ENCODE peak calls at places on chromosomes 16 and 17, in six cellular contexts. S, B, R, N, M and K are unnamed samples.

GRCh38 chr17:38729886-38730525 is at the start of gene CISD3:
- DNase-seq in S (no peak), B (peak), R (peak), N (peak), M (peak), K (peak)

GRCh38 chr17:19238167-19238505 is 970 bp downstream of the EPN2 start:
- DNase-seq in S (no peak), B (peak), R (peak), N (no peak), M (no peak), K (no peak)

GRCh38 chr16:59463776-59464175 is 729.7 kb upstream of the GOT2 start:
- DNase-seq in S (no peak), B (peak), R (peak), N (no peak), M (no peak), K (no peak)

GRCh38 chr17:83110755-83111154 is 31.3 kb downstream of the METRNL start:
- DNase-seq in S (no peak), B (no peak), R (peak), N (no peak), M (no peak), K (no peak)

GRCh38 chr17:41338961-41339485 is 11.6 kb downstream of the KRT33A start:
- DNase-seq in S (peak), B (no peak), R (no peak), N (no peak), M (no peak), K (no peak)

GRCh38 chr16:74563828-74564263 is 43.1 kb downstream of the GLG1 start:
- DNase-seq in S (no peak), B (no peak), R (no peak), N (peak), M (no peak), K (peak)

GRCh38 chr16:85496145-85496544 is 117.0 kb upstream of the GSE1 start:
- DNase-seq in S (no peak), B (no peak), R (no peak), N (no peak), M (no peak), K (no peak)

GRCh38 chr16:13997933-13998332 is 73.2 kb upstream of the MRTFB start:
- DNase-seq in S (peak), B (no peak), R (peak), N (no peak), M (peak), K (peak)

GRCh38 chr17:39627717-39628516 is 1.2 kb downstream of the PPP1R1B start:
- DNase-seq in S (no peak), B (no peak), R (no peak), N (no peak), M (no peak), K (no peak)

GRCh38 chr17:73232587-73233373 is 28.9 kb downstream of the CPSF4L start:
- DNase-seq in S (no peak), B (peak), R (peak), N (peak), M (no peak), K (peak)

GRCh38 chr17:63096426-63096825 is 130.4 kb downstream of the TANC2 start:
- DNase-seq in S (no peak), B (no peak), R (no peak), N (no peak), M (no peak), K (no peak)

GRCh38 chr17:63153488-63153887 is 187.5 kb downstream of the TANC2 start:
- DNase-seq in S (no peak), B (no peak), R (no peak), N (no peak), M (no peak), K (no peak)

GRCh38 chr17:47278561-47278960 is 24.9 kb downstream of the ITGB3 start:
- DNase-seq in S (no peak), B (no peak), R (no peak), N (no peak), M (no peak), K (no peak)

GRCh38 chr16:27264151-27264550 is 4.4 kb downstream of the NSMCE1 start:
- DNase-seq in S (no peak), B (no peak), R (peak), N (no peak), M (peak), K (no peak)

GRCh38 chr16:49019081-49019633 is 262.5 kb downstream of the CBLN1 start:
- DNase-seq in S (no peak), B (no peak), R (no peak), N (no peak), M (no peak), K (no peak)

GRCh38 chr17:76532072-76532651 is 5.3 kb downstream of the CYGB start:
- DNase-seq in S (no peak), B (no peak), R (no peak), N (no peak), M (peak), K (no peak)

GRCh38 chr17:63697341-63698286 is 2.3 kb downstream of the LIMD2 start:
- DNase-seq in S (peak), B (peak), R (peak), N (peak), M (peak), K (peak)

GRCh38 chr16:87043273-87044030 is 273.7 kb downstream of the C16orf95 start:
- DNase-seq in S (no peak), B (no peak), R (peak), N (no peak), M (no peak), K (no peak)

GRCh38 chr17:19567216-19568015 is 33.8 kb downstream of the SLC47A1 start:
- DNase-seq in S (no peak), B (no peak), R (no peak), N (no peak), M (no peak), K (no peak)

GRCh38 chr16:54510619-54511018 is 224.0 kb upstream of the IRX3 start:
- DNase-seq in S (no peak), B (no peak), R (no peak), N (no peak), M (no peak), K (no peak)

GRCh38 chr16:65044861-65045260 is 77.0 kb downstream of the CDH11 start:
- DNase-seq in S (no peak), B (no peak), R (no peak), N (no peak), M (no peak), K (no peak)

GRCh38 chr17:80112471-80113032 is 11.2 kb downstream of the GAA start:
- DNase-seq in S (no peak), B (no peak), R (no peak), N (peak), M (no peak), K (no peak)

GRCh38 chr17:34714475-34715410 is 135.4 kb downstream of the TMEM132E start:
- DNase-seq in S (no peak), B (no peak), R (no peak), N (no peak), M (no peak), K (no peak)

DNA sequence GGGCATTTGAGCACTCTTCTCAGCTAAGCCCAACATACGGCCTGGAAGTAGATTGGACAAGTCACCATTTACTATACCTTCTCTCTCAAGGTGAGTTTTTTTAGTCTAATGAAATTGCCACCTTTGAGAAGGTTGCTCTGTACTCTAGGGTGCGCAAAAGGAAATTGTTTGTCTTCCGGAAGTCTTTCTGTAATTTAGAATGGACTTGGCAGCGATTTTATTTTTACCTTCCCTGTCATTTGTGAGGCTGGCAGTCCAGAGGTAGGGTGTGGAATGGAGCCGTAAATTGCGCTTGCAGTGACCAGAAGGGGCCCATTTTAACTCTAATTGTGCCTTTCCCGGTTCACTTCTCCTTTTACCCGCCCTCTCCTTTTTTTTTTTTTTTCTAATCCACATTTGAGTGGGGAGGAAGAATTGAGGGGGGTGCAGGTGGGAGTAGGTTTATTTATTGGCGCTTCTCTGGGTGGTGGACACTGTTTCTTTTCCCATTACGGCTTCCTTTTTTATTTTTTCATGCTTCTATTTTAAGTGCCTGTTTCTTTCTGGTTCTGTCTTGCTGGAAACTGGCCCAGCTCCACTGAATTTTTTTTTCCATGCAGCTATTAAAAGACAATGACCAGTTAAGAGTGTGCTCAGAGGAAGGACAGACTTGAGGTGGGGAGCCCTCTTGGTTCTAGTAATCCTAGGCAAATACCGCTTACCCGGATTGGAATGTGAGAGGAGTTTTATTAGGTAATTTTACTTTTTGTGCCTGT is 89.7 kb upstream of the CLEC18A start:
- DNase-seq in S (no peak), B (no peak), R (peak), N (no peak), M (no peak), K (no peak)
- TF ChIP-seq POLR2A in S (no peak), B (no peak), R (no peak), N (no peak), M (no peak), K (no peak)

DNA sequence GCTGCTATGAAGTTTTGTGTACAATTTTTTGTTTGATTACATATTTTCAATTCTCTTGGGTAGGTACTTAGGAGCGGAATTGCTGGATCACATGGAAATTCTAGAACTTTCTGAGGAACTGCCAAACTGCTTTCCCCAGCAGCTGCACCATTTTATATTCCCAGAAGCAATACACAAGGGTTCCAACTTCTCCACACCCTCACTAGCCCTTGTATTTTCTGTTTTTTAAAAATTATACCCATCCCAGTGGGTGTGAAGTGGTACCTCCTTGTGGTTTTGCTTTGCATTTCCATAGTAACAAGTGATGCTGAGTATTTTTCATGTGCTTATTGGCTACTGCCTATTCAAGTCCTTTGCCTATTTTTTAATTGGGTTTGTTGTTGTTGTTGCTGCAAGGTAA is 20.9 kb downstream of the NACA2 start:
- DNase-seq in S (no peak), B (no peak), R (peak), N (no peak), M (no peak), K (no peak)
- TF ChIP-seq MYC in S (no peak), B (no peak), R (no peak), N (no peak), M (no peak), K (no peak)

GRCh38 chr17:43211480-43212402 is at the start of gene TMEM106A:
- DNase-seq in S (peak), B (peak), R (peak), N (no peak), M (peak), K (peak)
- TF ChIP-seq POLR2A in S (peak), B (peak), R (peak), N (no peak), M (peak), K (peak)

DNA sequence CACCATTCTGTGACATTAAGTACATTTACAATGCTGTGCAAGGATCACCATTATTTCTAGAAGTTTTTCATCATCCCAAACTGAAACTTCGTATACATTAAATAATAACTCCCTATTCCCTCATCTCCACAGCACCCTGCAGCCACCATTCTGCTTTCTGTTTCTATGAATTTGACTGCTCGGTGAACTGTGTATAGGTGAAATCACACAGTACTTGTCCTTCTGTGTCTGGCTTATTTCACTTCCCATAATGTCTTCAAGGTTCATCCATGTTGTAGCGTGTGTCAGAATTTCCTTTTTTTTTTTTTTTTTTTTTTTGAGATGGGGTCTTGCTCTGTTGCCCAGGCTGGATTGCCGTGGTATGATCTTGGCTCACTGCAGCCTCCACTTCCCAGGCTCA is 20.4 kb downstream of the RAP1GAP2 start:
- DNase-seq in S (no peak), B (no peak), R (no peak), N (no peak), M (no peak), K (no peak)
- TF ChIP-seq MYC in S (no peak), B (no peak), R (no peak), N (no peak), M (no peak), K (no peak)

GRCh38 chr17:4709794-4710692 is at the start of gene ARRB2:
- DNase-seq in S (peak), B (peak), R (peak), N (peak), M (peak), K (peak)

GRCh38 chr17:4706121-4706520 is 2.2 kb upstream of the PELP1 start:
- DNase-seq in S (no peak), B (no peak), R (no peak), N (no peak), M (no peak), K (no peak)

GRCh38 chr17:4710693-4711634 is 532 bp downstream of the ARRB2 start:
- DNase-seq in S (no peak), B (no peak), R (no peak), N (peak), M (no peak), K (peak)

GRCh38 chr17:4711671-4712111 is 1.3 kb downstream of the ARRB2 start:
- DNase-seq in S (no peak), B (no peak), R (no peak), N (no peak), M (no peak), K (peak)

GRCh38 chr17:4708436-4708835 is 2.0 kb upstream of the ARRB2 start:
- DNase-seq in S (no peak), B (no peak), R (no peak), N (no peak), M (peak), K (no peak)
- TF ChIP-seq POLR2A in S (peak), B (no peak), R (no peak), N (no peak), M (peak), K (no peak)

GRCh38 chr17:36611345-36612072 is 10.1 kb downstream of the MRM1 start:
- DNase-seq in S (no peak), B (no peak), R (no peak), N (peak), M (no peak), K (no peak)
- TF ChIP-seq MYC in S (no peak), B (no peak), R (no peak), N (no peak), M (no peak), K (no peak)

GRCh38 chr17:75525806-75526554 is 483 bp downstream of the LLGL2 start:
- DNase-seq in S (no peak), B (no peak), R (no peak), N (no peak), M (peak), K (no peak)
- TF ChIP-seq POLR2A in S (no peak), B (no peak), R (no peak), N (no peak), M (no peak), K (no peak)

GRCh38 chr16:70662991-70663523 is 16.7 kb downstream of the IL34 start:
- DNase-seq in S (no peak), B (no peak), R (no peak), N (no peak), M (no peak), K (peak)

GRCh38 chr16:70664325-70665112 is 18.2 kb downstream of the IL34 start:
- DNase-seq in S (no peak), B (no peak), R (no peak), N (no peak), M (no peak), K (peak)

GRCh38 chr16:70665806-70666735 is 19.7 kb downstream of the IL34 start:
- DNase-seq in S (no peak), B (no peak), R (peak), N (no peak), M (no peak), K (no peak)

GRCh38 chr16:70663524-70664324 is 17.4 kb downstream of the IL34 start:
- DNase-seq in S (no peak), B (no peak), R (no peak), N (no peak), M (no peak), K (no peak)

DNA sequence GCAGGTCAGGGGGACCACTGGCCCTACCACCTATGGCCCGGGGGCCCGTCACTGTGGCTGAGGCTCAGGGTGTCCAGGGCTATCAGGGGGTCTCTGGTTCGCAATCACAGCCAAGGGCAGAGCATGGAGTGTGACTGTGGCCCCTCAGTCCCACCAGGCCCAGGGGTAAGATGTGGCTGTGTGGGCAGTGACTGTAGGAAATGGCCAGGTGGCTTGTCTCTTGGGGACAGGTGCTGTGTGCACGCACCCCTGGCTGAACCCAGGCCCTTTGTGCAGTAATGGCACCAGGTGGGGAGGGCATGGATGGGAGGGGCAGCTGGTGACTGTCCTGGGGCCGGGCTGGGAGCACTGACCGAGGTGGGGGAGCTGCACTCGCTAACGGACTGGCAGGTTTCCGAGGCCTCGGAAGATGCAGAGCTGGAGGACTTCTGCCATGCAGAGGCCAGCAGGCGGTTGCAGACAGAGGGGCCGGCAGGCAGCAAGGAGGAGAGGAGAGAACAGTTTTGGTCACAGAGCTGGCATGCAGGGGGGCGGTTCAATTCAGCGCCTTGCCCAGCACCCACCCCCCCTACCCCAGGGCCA is 18.8 kb downstream of the IL34 start:
- DNase-seq in S (no peak), B (no peak), R (no peak), N (no peak), M (no peak), K (peak)
- TF ChIP-seq MYC in S (no peak), B (no peak), R (no peak), N (no peak), M (no peak), K (no peak)